ENCODE peak calls at places on chromosomes 11 and 22, in seven cellular contexts. One of them, this sample, is unnamed.

GRCh38 chr11:119481667-119482400 is 58.9 kb upstream of the THY1 start:
- DNase-seq in AG09309: no peak
- DNase-seq in AG04450: no peak
- DNase-seq in GM12864: no peak
- DNase-seq in GM23338: no peak
- DNase-seq in fibroblast of pulmonary artery: no peak
- DNase-seq in dorsolateral prefrontal cortex: no peak
- DNase-seq in this sample: no peak

GRCh38 chr11:19890308-19890707 is 177.7 kb downstream of the NAV2 start:
- DNase-seq in AG09309: peak; percentile 74
- DNase-seq in AG04450: peak; percentile 60
- DNase-seq in GM12864: no peak
- DNase-seq in GM23338: no peak
- DNase-seq in fibroblast of pulmonary artery: peak; percentile 80
- DNase-seq in dorsolateral prefrontal cortex: no peak
- DNase-seq in this sample: peak; percentile 82

GRCh38 chr11:111047376-111047775 is 198.1 kb upstream of the POU2AF2 start:
- DNase-seq in AG09309: no peak
- DNase-seq in AG04450: no peak
- DNase-seq in GM12864: no peak
- DNase-seq in GM23338: peak; percentile 36
- DNase-seq in fibroblast of pulmonary artery: no peak
- DNase-seq in dorsolateral prefrontal cortex: no peak
- DNase-seq in this sample: no peak

GRCh38 chr11:68146010-68146540 is 24.9 kb upstream of the CHKA start:
- DNase-seq in AG09309: no peak
- DNase-seq in AG04450: no peak
- DNase-seq in GM12864: no peak
- DNase-seq in GM23338: no peak
- DNase-seq in fibroblast of pulmonary artery: no peak
- DNase-seq in dorsolateral prefrontal cortex: no peak
- DNase-seq in this sample: no peak

GRCh38 chr11:67996622-67997459 is 7.1 kb downstream of the UNC93B1 start:
- DNase-seq in AG09309: no peak
- DNase-seq in AG04450: no peak
- DNase-seq in GM12864: no peak
- DNase-seq in GM23338: peak; percentile 95
- DNase-seq in fibroblast of pulmonary artery: peak; percentile 39
- DNase-seq in dorsolateral prefrontal cortex: no peak
- DNase-seq in this sample: no peak

GRCh38 chr11:69215784-69216415 is 60.2 kb downstream of the SMIM38 start:
- DNase-seq in AG09309: no peak
- DNase-seq in AG04450: peak; percentile 10
- DNase-seq in GM12864: no peak
- DNase-seq in GM23338: no peak
- DNase-seq in fibroblast of pulmonary artery: no peak
- DNase-seq in dorsolateral prefrontal cortex: no peak
- DNase-seq in this sample: peak; percentile 38

GRCh38 chr22:31160328-31160978 is 471 bp downstream of the RNF185 start:
- DNase-seq in AG09309: no peak
- DNase-seq in AG04450: no peak
- DNase-seq in GM12864: no peak
- DNase-seq in GM23338: no peak
- DNase-seq in fibroblast of pulmonary artery: peak; percentile 39
- DNase-seq in dorsolateral prefrontal cortex: no peak
- DNase-seq in this sample: peak; percentile 43

GRCh38 chr11:45167283-45167682 is 20.8 kb downstream of the PRDM11 start:
- DNase-seq in AG09309: no peak
- DNase-seq in AG04450: no peak
- DNase-seq in GM12864: no peak
- DNase-seq in GM23338: no peak
- DNase-seq in fibroblast of pulmonary artery: no peak
- DNase-seq in dorsolateral prefrontal cortex: no peak
- DNase-seq in this sample: no peak

GRCh38 chr11:46290598-46291309 is 13.3 kb downstream of the CREB3L1 start:
- DNase-seq in AG09309: peak; percentile 94
- DNase-seq in AG04450: peak; percentile 98
- DNase-seq in GM12864: no peak
- DNase-seq in GM23338: peak; percentile 98
- DNase-seq in fibroblast of pulmonary artery: peak; percentile 97
- DNase-seq in dorsolateral prefrontal cortex: no peak
- DNase-seq in this sample: peak; percentile 97

GRCh38 chr11:32109596-32109995 is 18.7 kb downstream of the RCN1 start:
- DNase-seq in AG09309: no peak
- DNase-seq in AG04450: no peak
- DNase-seq in GM12864: no peak
- DNase-seq in GM23338: no peak
- DNase-seq in fibroblast of pulmonary artery: no peak
- DNase-seq in dorsolateral prefrontal cortex: no peak
- DNase-seq in this sample: no peak

GRCh38 chr22:36218648-36219047 is 17.0 kb upstream of the APOL4 start:
- DNase-seq in AG09309: no peak
- DNase-seq in AG04450: no peak
- DNase-seq in GM12864: no peak
- DNase-seq in GM23338: no peak
- DNase-seq in fibroblast of pulmonary artery: no peak
- DNase-seq in dorsolateral prefrontal cortex: no peak
- DNase-seq in this sample: no peak

GRCh38 chr11:72735495-72736027 is 16.6 kb downstream of the ARAP1 start:
- DNase-seq in AG09309: no peak
- DNase-seq in AG04450: no peak
- DNase-seq in GM12864: no peak
- DNase-seq in GM23338: peak; percentile 68
- DNase-seq in fibroblast of pulmonary artery: peak; percentile 86
- DNase-seq in dorsolateral prefrontal cortex: no peak
- DNase-seq in this sample: peak; percentile 87

GRCh38 chr11:28702871-28703270 is 594.7 kb downstream of the METTL15 start:
- DNase-seq in AG09309: no peak
- DNase-seq in AG04450: no peak
- DNase-seq in GM12864: no peak
- DNase-seq in GM23338: no peak
- DNase-seq in fibroblast of pulmonary artery: no peak
- DNase-seq in dorsolateral prefrontal cortex: no peak
- DNase-seq in this sample: no peak

GRCh38 chr11:1832989-1833365 is 1.8 kb upstream of the SYT8 start:
- DNase-seq in AG09309: no peak
- DNase-seq in AG04450: no peak
- DNase-seq in GM12864: no peak
- DNase-seq in GM23338: peak; percentile 61
- DNase-seq in fibroblast of pulmonary artery: no peak
- DNase-seq in dorsolateral prefrontal cortex: no peak
- DNase-seq in this sample: no peak

GRCh38 chr22:35553341-35553740 is 12.7 kb downstream of the RASD2 start:
- DNase-seq in AG09309: no peak
- DNase-seq in AG04450: no peak
- DNase-seq in GM12864: no peak
- DNase-seq in GM23338: no peak
- DNase-seq in fibroblast of pulmonary artery: no peak
- DNase-seq in dorsolateral prefrontal cortex: no peak
- DNase-seq in this sample: no peak

DNA sequence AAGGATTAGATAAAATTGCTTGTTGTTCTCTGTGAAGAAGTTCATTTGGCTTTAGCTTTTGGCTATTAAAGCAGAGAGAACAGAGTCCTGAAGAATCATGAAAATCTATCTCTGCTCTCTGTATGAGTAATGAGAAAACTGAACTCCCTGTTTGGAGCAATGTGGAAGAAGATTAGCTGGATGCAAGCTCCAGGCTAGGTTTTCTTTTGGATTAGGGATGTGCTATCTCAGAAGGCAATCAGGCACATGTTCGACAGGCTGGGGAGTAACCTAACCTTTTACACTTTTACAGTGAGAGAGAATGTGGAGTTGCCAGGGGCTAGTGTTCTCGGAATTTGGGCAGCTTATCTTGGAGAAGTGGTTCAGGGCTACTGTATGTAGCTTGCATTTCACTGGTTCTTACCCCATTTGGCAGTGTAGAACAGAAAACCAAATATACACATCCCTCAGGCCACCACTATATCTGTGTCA is 8.5 kb upstream of the SLN start:
- DNase-seq in AG09309: no peak
- DNase-seq in AG04450: no peak
- DNase-seq in GM12864: no peak
- DNase-seq in GM23338: no peak
- DNase-seq in fibroblast of pulmonary artery: no peak
- DNase-seq in dorsolateral prefrontal cortex: no peak
- DNase-seq in this sample: no peak
- H3K4me3 ChIP-seq in AG09309: no peak overlapping the region
- H3K4me3 ChIP-seq in AG04450: no peak overlapping the region
- H3K4me3 ChIP-seq in GM12864: no peak overlapping the region
- H3K4me3 ChIP-seq in GM23338: no peak overlapping the region
- H3K4me3 ChIP-seq in fibroblast of pulmonary artery: no peak overlapping the region
- H3K4me3 ChIP-seq in dorsolateral prefrontal cortex: no peak overlapping the region
- H3K4me3 ChIP-seq in this sample: no peak overlapping the region

GRCh38 chr22:44168206-44168605 is 12.5 kb upstream of the PARVG start:
- DNase-seq in AG09309: no peak
- DNase-seq in AG04450: no peak
- DNase-seq in GM12864: no peak
- DNase-seq in GM23338: no peak
- DNase-seq in fibroblast of pulmonary artery: no peak
- DNase-seq in dorsolateral prefrontal cortex: no peak
- DNase-seq in this sample: no peak
- TF ChIP-seq CTCF in AG09309: no peak
- TF ChIP-seq CTCF in AG04450: no peak
- TF ChIP-seq CTCF in GM12864: no peak
- TF ChIP-seq CTCF in GM23338: no peak
- TF ChIP-seq CTCF in fibroblast of pulmonary artery: no peak
- TF ChIP-seq CTCF in dorsolateral prefrontal cortex: no peak
- TF ChIP-seq CTCF in this sample: no peak

GRCh38 chr22:23841736-23842404 is 3.1 kb upstream of the DERL3 start:
- DNase-seq in AG09309: no peak
- DNase-seq in AG04450: no peak
- DNase-seq in GM12864: no peak
- DNase-seq in GM23338: peak; percentile 34
- DNase-seq in fibroblast of pulmonary artery: no peak
- DNase-seq in dorsolateral prefrontal cortex: no peak
- DNase-seq in this sample: no peak

GRCh38 chr22:23847310-23847920 is 8.6 kb upstream of the DERL3 start:
- DNase-seq in AG09309: no peak
- DNase-seq in AG04450: no peak
- DNase-seq in GM12864: no peak
- DNase-seq in GM23338: no peak
- DNase-seq in fibroblast of pulmonary artery: no peak
- DNase-seq in dorsolateral prefrontal cortex: no peak
- DNase-seq in this sample: no peak

GRCh38 chr22:23845661-23846469 is 7.1 kb upstream of the DERL3 start:
- DNase-seq in AG09309: no peak
- DNase-seq in AG04450: no peak
- DNase-seq in GM12864: no peak
- DNase-seq in GM23338: no peak
- DNase-seq in fibroblast of pulmonary artery: no peak
- DNase-seq in dorsolateral prefrontal cortex: no peak
- DNase-seq in this sample: peak; percentile 5

GRCh38 chr22:23847991-23848864 is 9.4 kb upstream of the DERL3 start:
- DNase-seq in AG09309: no peak
- DNase-seq in AG04450: no peak
- DNase-seq in GM12864: no peak
- DNase-seq in GM23338: peak; percentile 66
- DNase-seq in fibroblast of pulmonary artery: no peak
- DNase-seq in dorsolateral prefrontal cortex: no peak
- DNase-seq in this sample: no peak

GRCh38 chr22:23844739-23845202 is 6.0 kb upstream of the DERL3 start:
- DNase-seq in AG09309: no peak
- DNase-seq in AG04450: no peak
- DNase-seq in GM12864: no peak
- DNase-seq in GM23338: no peak
- DNase-seq in fibroblast of pulmonary artery: no peak
- DNase-seq in dorsolateral prefrontal cortex: no peak
- DNase-seq in this sample: no peak
- H3K4me3 ChIP-seq in AG09309: no peak overlapping the region
- H3K4me3 ChIP-seq in AG04450: no peak overlapping the region
- H3K4me3 ChIP-seq in GM12864: no peak overlapping the region
- H3K4me3 ChIP-seq in GM23338: no peak overlapping the region
- H3K4me3 ChIP-seq in fibroblast of pulmonary artery: no peak overlapping the region
- H3K4me3 ChIP-seq in dorsolateral prefrontal cortex: no peak overlapping the region
- H3K4me3 ChIP-seq in this sample: no peak overlapping the region

GRCh38 chr11:8766043-8766992 is 83.7 kb downstream of the RPL27A start:
- DNase-seq in AG09309: no peak
- DNase-seq in AG04450: no peak
- DNase-seq in GM12864: no peak
- DNase-seq in GM23338: peak; percentile 65
- DNase-seq in fibroblast of pulmonary artery: no peak
- DNase-seq in dorsolateral prefrontal cortex: no peak
- DNase-seq in this sample: no peak
- TF ChIP-seq CTCF in AG09309: no peak
- TF ChIP-seq CTCF in AG04450: no peak
- TF ChIP-seq CTCF in GM12864: no peak
- TF ChIP-seq CTCF in GM23338: peak; percentile 32
- TF ChIP-seq CTCF in fibroblast of pulmonary artery: no peak
- TF ChIP-seq CTCF in dorsolateral prefrontal cortex: no peak
- TF ChIP-seq CTCF in this sample: no peak

GRCh38 chr11:125479113-125479512 is 17.0 kb downstream of the FEZ1 start:
- DNase-seq in AG09309: no peak
- DNase-seq in AG04450: no peak
- DNase-seq in GM12864: no peak
- DNase-seq in GM23338: no peak
- DNase-seq in fibroblast of pulmonary artery: no peak
- DNase-seq in dorsolateral prefrontal cortex: no peak
- DNase-seq in this sample: no peak
- H3K4me3 ChIP-seq in AG09309: no peak overlapping the region
- H3K4me3 ChIP-seq in AG04450: no peak overlapping the region
- H3K4me3 ChIP-seq in GM12864: no peak overlapping the region
- H3K4me3 ChIP-seq in GM23338: no peak overlapping the region
- H3K4me3 ChIP-seq in fibroblast of pulmonary artery: no peak overlapping the region
- H3K4me3 ChIP-seq in dorsolateral prefrontal cortex: peak overlapping the region; percentile 34
- H3K4me3 ChIP-seq in this sample: no peak overlapping the region

DNA sequence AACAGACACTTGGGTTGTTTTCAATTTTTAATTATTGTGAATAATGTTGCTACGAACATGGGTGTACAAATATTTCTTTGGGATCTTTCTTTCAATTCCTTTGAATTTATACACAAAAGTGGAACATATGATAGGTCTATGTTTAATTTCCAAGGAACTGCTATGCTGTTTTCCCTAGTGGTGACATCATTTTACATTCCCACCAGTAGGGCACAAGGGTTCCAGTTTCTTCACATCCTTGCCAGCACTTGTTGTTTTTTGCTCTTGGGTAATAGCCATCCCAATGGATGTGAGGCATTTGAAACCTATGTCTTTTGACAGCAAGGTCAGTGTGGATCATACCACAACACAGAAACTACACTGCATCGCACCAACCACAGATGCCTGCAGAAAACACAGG is 41.8 kb upstream of the SCN3B start:
- DNase-seq in AG09309: no peak
- DNase-seq in AG04450: no peak
- DNase-seq in GM12864: no peak
- DNase-seq in GM23338: no peak
- DNase-seq in fibroblast of pulmonary artery: no peak
- DNase-seq in dorsolateral prefrontal cortex: no peak
- DNase-seq in this sample: no peak
- TF ChIP-seq CTCF in AG09309: no peak
- TF ChIP-seq CTCF in AG04450: no peak
- TF ChIP-seq CTCF in GM12864: no peak
- TF ChIP-seq CTCF in GM23338: peak; percentile 19
- TF ChIP-seq CTCF in fibroblast of pulmonary artery: peak; percentile 4
- TF ChIP-seq CTCF in dorsolateral prefrontal cortex: no peak
- TF ChIP-seq CTCF in this sample: no peak

This sample was measured in fibroblast of the aortic adventitia.